ENCODE peak calls at places on chromosome 1, in four cellular contexts. O, T, E and B are unnamed samples.

GRCh38 chr1:1432566-1432950 is 2.9 kb upstream of the VWA1 start:
- DNase-seq in E (no peak), T (no peak), O (no peak), B (no peak)

GRCh38 chr1:23915470-23915869 is 2.3 kb upstream of the CNR2 start:
- DNase-seq in O (no peak), T (no peak), E (no peak), B (no peak)

GRCh38 chr1:38047603-38048146 is 1.1 kb upstream of the POU3F1 start:
- DNase-seq in T (peak), E (no peak), O (peak), B (peak)

GRCh38 chr1:39326836-39327235 is 122.3 kb downstream of the MACF1 start:
- DNase-seq in O (no peak), T (peak), E (no peak), B (no peak)

GRCh38 chr1:187685338-187685737 is 856.6 kb downstream of the PLA2G4A start:
- DNase-seq in O (peak), E (no peak), T (peak), B (peak)

GRCh38 chr1:72371259-72372035 is 89.1 kb upstream of the NEGR1 start:
- DNase-seq in T (no peak), O (no peak), E (no peak), B (no peak)

GRCh38 chr1:4216231-4216630 is 316.2 kb upstream of the C1orf174 start:
- DNase-seq in O (no peak), T (no peak), E (no peak), B (no peak)

GRCh38 chr1:60425528-60425927 is 352.0 kb upstream of the C1orf87 start:
- DNase-seq in T (no peak), E (no peak), O (peak), B (peak)

GRCh38 chr1:104387716-104388508 is 638.2 kb downstream of the AMY1C start:
- DNase-seq in E (no peak), T (no peak), O (no peak), B (no peak)

GRCh38 chr1:53678046-53678445 is 60.9 kb downstream of the GLIS1 start:
- DNase-seq in E (no peak), O (no peak), T (no peak), B (no peak)

GRCh38 chr1:110292327-110292741 is 46.8 kb upstream of the RBM15 start:
- DNase-seq in O (no peak), T (peak), E (no peak), B (peak)

GRCh38 chr1:97844552-97845089 is 76.2 kb downstream of the DPYD start:
- DNase-seq in T (no peak), O (no peak), E (no peak), B (no peak)

GRCh38 chr1:1440941-1441888 is 5.7 kb downstream of the VWA1 start:
- DNase-seq in T (no peak), O (peak), E (no peak), B (peak)

GRCh38 chr1:196609114-196609737 is 986 bp upstream of the KCNT2 start:
- DNase-seq in O (no peak), E (no peak), T (peak), B (no peak)
- H3K4me3 ChIP-seq in O (peak), E (peak), T (peak), B (peak)

GRCh38 chr1:235888119-235888643 is 21.5 kb upstream of the LYST start:
- DNase-seq in T (no peak), E (no peak), O (no peak), B (no peak)
- H3K4me3 ChIP-seq in T (no peak), E (no peak), O (no peak), B (no peak)

GRCh38 chr1:26728645-26729044 is 32.8 kb downstream of the ARID1A start:
- DNase-seq in O (no peak), E (no peak), T (no peak), B (no peak)
- H3K4me3 ChIP-seq in O (no peak), E (no peak), T (no peak), B (no peak)

GRCh38 chr1:206923961-206924548 is 2.3 kb upstream of the FCMR start:
- DNase-seq in E (no peak), T (no peak), O (no peak), B (no peak)

GRCh38 chr1:206924549-206925115 is 2.9 kb upstream of the FCMR start:
- DNase-seq in O (no peak), T (no peak), E (no peak), B (no peak)

GRCh38 chr1:206923009-206923960 is 1.5 kb upstream of the FCMR start:
- DNase-seq in T (no peak), E (no peak), O (no peak), B (no peak)

GRCh38 chr1:206921772-206922265 is at the start of gene FCMR:
- DNase-seq in E (no peak), O (peak), T (no peak), B (no peak)

DNA sequence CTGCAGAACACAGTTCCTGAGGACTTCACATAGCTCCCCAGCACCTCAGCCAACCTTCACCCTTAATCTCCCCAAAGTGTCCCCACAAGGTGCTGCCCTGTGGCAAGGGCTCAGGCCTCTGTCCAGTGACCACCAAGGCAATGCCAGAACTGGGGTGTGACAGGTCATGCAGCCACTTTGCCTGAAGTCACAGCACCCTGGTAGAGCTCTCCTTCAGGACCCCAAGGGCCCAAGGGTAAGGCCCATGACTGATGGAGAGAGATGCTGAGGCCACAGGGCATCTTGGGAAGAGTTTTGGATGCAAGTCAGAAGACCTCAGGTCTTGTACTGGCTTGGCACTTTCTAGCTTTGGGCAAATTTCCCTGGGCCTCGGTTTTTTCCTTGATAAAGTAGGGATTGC is 783 bp upstream of the FCMR start:
- DNase-seq in T (no peak), E (no peak), O (no peak), B (no peak)
- H3K4me3 ChIP-seq in T (no peak), E (no peak), O (no peak), B (no peak)

GRCh38 chr1:200872446-200873115 is at the start of gene GPR25:
- DNase-seq in T (no peak), O (no peak), E (no peak), B (no peak)
- H3K4me3 ChIP-seq in T (no peak), O (no peak), E (no peak), B (no peak)

GRCh38 chr1:209768354-209768774 is 12.5 kb downstream of the TRAF3IP3 start:
- DNase-seq in T (no peak), O (no peak), E (no peak), B (no peak)

GRCh38 chr1:209769171-209769904 is 13.5 kb downstream of the TRAF3IP3 start:
- DNase-seq in O (peak), E (no peak), T (peak), B (peak)

GRCh38 chr1:209769956-209770355 is 14.1 kb downstream of the TRAF3IP3 start:
- DNase-seq in T (no peak), O (peak), E (no peak), B (no peak)

GRCh38 chr1:209772116-209772515 is 12.2 kb downstream of the C1orf74 start:
- DNase-seq in O (no peak), E (no peak), T (no peak), B (no peak)

DNA sequence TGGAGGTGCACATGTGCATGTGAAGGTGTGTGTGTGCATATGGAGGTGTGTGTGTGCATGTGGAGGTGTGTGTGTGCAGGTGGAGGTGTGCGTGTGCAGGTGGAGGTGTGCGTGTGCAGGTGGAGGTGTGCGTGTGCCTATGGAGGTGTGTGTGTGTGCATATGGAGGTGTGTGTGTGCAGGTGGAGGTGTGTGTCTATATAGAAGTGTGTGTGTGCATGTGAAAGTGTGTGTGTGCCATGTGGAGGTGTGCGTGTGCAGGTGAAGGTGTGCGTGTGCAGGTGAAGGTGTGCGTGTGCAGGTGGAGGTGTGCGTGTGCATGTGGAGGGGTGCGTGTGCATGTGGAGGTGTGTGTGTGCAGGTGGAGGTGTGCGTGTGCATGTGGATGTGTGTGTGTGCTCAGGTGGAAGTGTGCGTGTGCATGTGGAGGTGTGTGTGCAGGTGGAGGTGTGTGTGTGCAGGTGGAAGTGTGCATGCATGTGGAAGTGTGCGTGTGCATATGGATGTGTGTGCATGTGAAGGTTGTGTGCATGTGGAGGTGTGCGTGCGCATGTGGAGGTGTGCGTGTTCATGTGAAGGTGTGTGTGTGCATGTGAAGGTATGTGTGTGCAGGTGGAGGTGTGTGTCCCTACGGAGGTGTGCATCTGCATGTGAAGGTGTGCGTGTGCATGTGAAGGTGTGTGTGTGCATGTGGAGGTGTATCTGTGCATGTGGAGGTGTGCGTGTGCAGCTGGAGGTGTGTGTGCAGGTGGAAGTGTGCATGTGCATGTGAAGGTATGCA is 13.5 kb downstream of the C1orf74 start:
- DNase-seq in O (no peak), E (no peak), T (no peak), B (no peak)
- H3K4me3 ChIP-seq in O (no peak), E (no peak), T (no peak), B (no peak)

DNA sequence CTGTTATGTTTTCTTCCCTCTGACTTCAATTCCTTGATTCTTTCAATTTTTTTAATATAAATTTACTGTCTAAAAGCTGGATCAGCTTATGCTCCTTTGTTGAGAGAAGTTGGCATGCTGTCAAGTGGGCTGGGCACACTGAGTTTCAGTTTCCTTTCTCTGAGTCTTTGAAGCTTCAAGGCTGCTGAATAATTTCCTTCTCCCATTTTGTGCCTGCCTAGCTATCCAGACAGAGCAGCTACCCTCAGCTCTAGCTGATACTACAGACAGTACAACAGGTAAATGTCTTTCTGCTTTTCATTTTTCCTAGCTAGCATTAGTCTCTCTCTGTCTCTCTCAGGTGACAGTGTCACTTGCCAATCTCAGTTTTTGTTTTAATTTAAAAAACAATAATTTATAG is at the start of gene IFI44:
- DNase-seq in T (peak), O (peak), E (no peak), B (peak)
- H3K4me3 ChIP-seq in T (peak), O (no peak), E (no peak), B (peak)

GRCh38 chr1:29984544-29985375 is 738.6 kb downstream of the MATN1 start:
- DNase-seq in T (no peak), O (no peak), E (no peak), B (no peak)
- H3K4me3 ChIP-seq in T (no peak), O (no peak), E (no peak), B (no peak)